ENCODE peak calls at places on chromosomes 12 and 14, in five cellular contexts. G is ovary, F is HCT116, K is IMR-90, R is stomach. L is an unnamed sample.

GRCh38 chr14:39673141-39674133 is 241.2 kb upstream of the FBXO33 start:
- DNase-seq in R (no peak), K (no peak), F (no peak), G (no peak), L (no peak)

GRCh38 chr14:68020999-68021663 is 201.6 kb downstream of the RAD51B start:
- DNase-seq in R (no peak), K (no peak), G (no peak), F (no peak), L (no peak)

GRCh38 chr14:91230363-91231035 is 14.0 kb downstream of the GPR68 start:
- DNase-seq in G (no peak), F (no peak), R (no peak), K (peak), L (no peak)

GRCh38 chr12:106333756-106334155 is 23.8 kb upstream of the POLR3B start:
- DNase-seq in R (no peak), G (no peak), K (no peak), F (no peak), L (no peak)

GRCh38 chr12:100141666-100141997 is 1.0 kb downstream of the BLTP3B start:
- DNase-seq in F (peak), R (no peak), G (no peak), K (peak), L (peak)

GRCh38 chr12:24911284-24911791 is 37.6 kb downstream of the BCAT1 start:
- DNase-seq in F (no peak), K (peak), G (no peak), R (no peak), L (no peak)

GRCh38 chr14:50801706-50802105 is 29.3 kb downstream of the NIN start:
- DNase-seq in R (no peak), F (no peak), G (no peak), K (peak), L (no peak)

GRCh38 chr12:131159660-131160059 is 206.0 kb downstream of the ADGRD1 start:
- DNase-seq in K (no peak), G (no peak), R (no peak), F (peak), L (no peak)

GRCh38 chr12:90290980-90291975 is 582.6 kb upstream of the ATP2B1 start:
- DNase-seq in R (no peak), F (no peak), G (peak), K (no peak), L (no peak)

GRCh38 chr14:22026527-22026926 is 352.9 kb upstream of the OR4E1 start:
- DNase-seq in K (no peak), G (no peak), R (no peak), F (no peak), L (no peak)

GRCh38 chr14:29805415-29806123 is 122.1 kb downstream of the PRKD1 start:
- DNase-seq in K (peak), G (peak), R (peak), F (no peak), L (no peak)

GRCh38 chr12:41683023-41683422 is 461.7 kb downstream of the GXYLT1 start:
- DNase-seq in F (no peak), K (no peak), G (no peak), R (no peak), L (no peak)

DNA sequence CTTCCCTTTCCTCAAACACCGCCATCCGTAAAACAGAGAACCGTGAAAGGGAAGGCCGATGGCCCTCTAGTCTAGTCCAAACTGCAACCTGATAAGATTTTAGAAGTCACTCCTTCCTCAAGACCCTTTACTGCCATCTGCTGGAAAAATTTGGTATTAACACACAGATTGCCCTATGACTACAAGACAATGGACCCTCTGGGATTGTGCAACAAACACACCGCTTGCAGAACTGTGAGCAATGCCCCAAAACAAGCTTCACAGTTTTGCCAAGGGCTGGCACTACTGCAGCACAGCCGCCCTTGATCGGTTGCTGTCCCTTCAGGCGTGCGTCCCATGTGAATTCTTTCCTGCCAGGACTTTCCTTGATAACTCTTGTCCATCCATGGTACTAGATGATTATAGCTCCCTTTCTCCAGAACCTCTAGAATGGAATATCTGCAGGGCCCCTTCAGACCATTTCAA is 23.1 kb downstream of the LLPH start:
- DNase-seq in G (no peak), K (peak), R (peak), F (peak), L (peak)
- TF ChIP-seq POLR2A in G (no peak), K (no peak), R (no peak), F (no peak), L (no peak)

DNA sequence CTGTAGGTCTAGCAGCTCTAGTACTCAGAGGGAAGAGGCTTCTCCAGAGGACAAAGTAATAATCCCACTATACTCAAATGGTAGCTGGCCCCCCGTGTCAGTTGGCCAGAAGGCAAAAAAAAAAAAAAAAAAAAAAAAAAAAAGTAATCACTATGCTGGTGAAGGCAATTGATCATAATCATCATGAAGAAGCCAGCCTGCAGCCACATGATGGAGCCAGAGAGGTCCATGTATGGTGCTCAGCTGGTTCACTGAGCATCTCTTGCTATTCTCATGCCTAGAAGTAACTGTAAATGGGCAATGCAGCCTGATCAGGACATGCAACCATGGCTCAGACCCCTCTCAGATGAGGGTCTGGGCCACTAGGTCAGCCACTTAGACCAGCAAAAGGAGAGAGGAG is 378.8 kb downstream of the MED13L start:
- DNase-seq in G (no peak), F (no peak), R (no peak), K (no peak), L (no peak)
- H3K4me3 ChIP-seq in G (no peak), F (no peak), R (no peak), K (no peak), L (no peak)

GRCh38 chr12:113390064-113391043 is 13.3 kb downstream of the SDS start:
- DNase-seq in G (no peak), F (no peak), K (no peak), R (no peak), L (no peak)
- TF ChIP-seq POLR2A in G (no peak), F (no peak), K (no peak), R (no peak), L (no peak)

DNA sequence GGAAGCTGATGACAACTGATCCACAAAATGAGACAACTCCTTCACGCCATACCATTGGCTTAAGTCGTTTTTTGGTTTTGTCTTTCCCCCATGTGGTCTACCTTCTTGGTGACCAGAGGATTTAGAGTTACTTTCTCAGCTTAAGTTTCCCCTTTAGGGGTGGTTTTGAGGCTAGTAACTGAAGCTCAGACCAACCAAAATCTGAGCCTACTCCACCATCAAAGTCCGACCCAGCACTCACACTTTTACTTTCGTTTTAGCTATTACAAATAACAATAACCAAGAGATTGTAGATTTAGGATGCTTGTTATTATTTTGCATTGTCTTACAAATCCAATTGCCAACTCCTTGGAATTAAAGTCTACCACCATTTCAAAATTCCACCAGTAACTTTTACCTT is 130.6 kb upstream of the MDM1 start:
- DNase-seq in K (no peak), G (no peak), R (no peak), F (no peak), L (no peak)
- H3K4me3 ChIP-seq in K (peak), G (no peak), R (no peak), F (no peak), L (no peak)